ENCODE peak calls at places on chromosome 21, in six cellular contexts. G is OCI-LY7, S is hepatocyte, M is Karpas-422, T is SK-N-SH, N is PC-9. H is an unnamed sample. For H3K9me2, the result is how much of the 10 kb centered on the place peaks cover.

GRCh38 chr21:41425954-41426655 is at the start of gene MX1:
- DNase-seq in G (peak), S (peak), M (peak), T (peak), N (no peak), H (peak)

GRCh38 chr21:26918318-26919065 is 48.4 kb downstream of the ADAMTS5 start:
- DNase-seq in G (no peak), S (no peak), M (no peak), T (no peak), N (no peak), H (peak)

GRCh38 chr21:17139696-17140095 is 373.1 kb upstream of the CXADR start:
- DNase-seq in G (no peak), S (no peak), M (no peak), T (no peak), N (no peak), H (no peak)

GRCh38 chr21:38326899-38327298 is 70.1 kb downstream of the KCNJ15 start:
- DNase-seq in G (no peak), S (no peak), M (no peak), T (no peak), N (no peak), H (no peak)

GRCh38 chr21:36892201-36892600 is 74.3 kb downstream of the HLCS start:
- DNase-seq in G (no peak), S (no peak), M (no peak), T (no peak), N (no peak), H (no peak)

GRCh38 chr21:15620892-15621291 is 108.9 kb upstream of the USP25 start:
- DNase-seq in G (no peak), S (no peak), M (no peak), T (no peak), N (no peak), H (no peak)

GRCh38 chr21:23939369-23940065 is 1667.8 kb downstream of the MRPL39 start:
- DNase-seq in G (no peak), S (no peak), M (no peak), T (no peak), N (no peak), H (no peak)

GRCh38 chr21:41121785-41122415 is 46.1 kb upstream of the BACE2 start:
- DNase-seq in G (peak), S (peak), M (peak), T (peak), N (peak), H (peak)

GRCh38 chr21:41160036-41160435 is 7.9 kb upstream of the BACE2 start:
- DNase-seq in G (no peak), S (no peak), M (no peak), T (no peak), N (no peak), H (no peak)

GRCh38 chr21:37370152-37371040 is 3.8 kb downstream of the DYRK1A start:
- DNase-seq in G (peak), S (no peak), M (no peak), T (no peak), N (peak), H (peak)

GRCh38 chr21:17406202-17406601 is 106.6 kb upstream of the CXADR start:
- DNase-seq in G (no peak), S (no peak), M (no peak), T (no peak), N (peak), H (no peak)

GRCh38 chr21:15441999-15442398 is 287.8 kb upstream of the USP25 start:
- DNase-seq in G (no peak), S (no peak), M (no peak), T (no peak), N (no peak), H (no peak)

GRCh38 chr21:30058928-30059327 is 107.7 kb downstream of the CLDN17 start:
- DNase-seq in G (no peak), S (no peak), M (no peak), T (no peak), N (no peak), H (no peak)

GRCh38 chr21:20701235-20701634 is 297.0 kb upstream of the NCAM2 start:
- DNase-seq in G (no peak), S (no peak), M (no peak), T (no peak), N (no peak), H (no peak)

GRCh38 chr21:29538115-29538514 is 239.4 kb downstream of the BACH1 start:
- DNase-seq in G (no peak), S (no peak), M (no peak), T (no peak), N (no peak), H (no peak)

GRCh38 chr21:27024316-27024715 is 57.4 kb upstream of the ADAMTS5 start:
- DNase-seq in G (no peak), S (no peak), M (no peak), T (no peak), N (no peak), H (no peak)

GRCh38 chr21:29316029-29316742 is 17.5 kb downstream of the BACH1 start:
- DNase-seq in G (no peak), S (no peak), M (no peak), T (no peak), N (no peak), H (no peak)

GRCh38 chr21:21547368-21547953 is 549.3 kb downstream of the NCAM2 start:
- DNase-seq in G (no peak), S (no peak), M (no peak), T (no peak), N (no peak), H (no peak)

GRCh38 chr21:42563261-42564045 is 49.8 kb downstream of the SLC37A1 start:
- DNase-seq in G (no peak), S (no peak), M (no peak), T (no peak), N (no peak), H (no peak)

GRCh38 chr21:23853796-23854379 is 1753.4 kb downstream of the MRPL39 start:
- DNase-seq in G (peak), S (peak), M (peak), T (peak), N (no peak), H (peak)

GRCh38 chr21:33035147-33035546 is 9.4 kb downstream of the OLIG2 start:
- DNase-seq in G (no peak), S (no peak), M (no peak), T (no peak), N (no peak), H (no peak)

GRCh38 chr21:14493731-14494130 is 52.4 kb downstream of the SAMSN1 start:
- DNase-seq in G (no peak), S (no peak), M (no peak), T (no peak), N (no peak), H (no peak)

DNA sequence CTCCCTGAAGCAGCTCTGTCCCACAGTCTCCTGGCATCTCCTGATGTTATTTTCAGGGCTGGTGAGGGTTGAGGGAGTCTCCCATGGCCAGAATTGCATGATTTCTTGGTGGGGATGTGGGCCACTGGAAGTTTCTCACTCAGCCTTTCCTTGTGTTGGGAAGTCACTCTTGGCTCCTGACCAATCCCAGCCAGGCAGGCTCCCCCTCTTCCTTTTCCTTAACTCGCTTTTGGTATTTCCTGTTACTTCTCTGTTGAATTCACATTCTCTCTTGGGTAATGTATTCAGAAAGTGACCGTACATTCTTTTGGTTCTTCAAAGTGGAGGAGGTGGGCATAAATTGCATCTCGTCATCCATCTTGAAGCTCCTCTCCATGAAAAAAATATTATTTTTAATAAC is 135.7 kb downstream of the PCBP3 start:
- DNase-seq in G (no peak), S (no peak), M (no peak), T (no peak), N (no peak), H (no peak)
- H3K9me2 ChIP-seq in G (under half), S (under half), M (under half), T (under half), N (under half), H (under half)

GRCh38 chr21:31340499-31340898 is 3.6 kb downstream of the TIAM1 start:
- DNase-seq in G (no peak), S (no peak), M (no peak), T (no peak), N (no peak), H (no peak)
- H3K9me2 ChIP-seq in G (under half), S (under half), M (under half), T (under half), N (under half), H (under half)

GRCh38 chr21:34640858-34641257 is 25.9 kb upstream of the RCAN1 start:
- DNase-seq in G (no peak), S (no peak), M (no peak), T (no peak), N (no peak), H (peak)
- H3K9me2 ChIP-seq in G (under half), S (under half), M (under half), T (under half), N (under half), H (under half)

DNA sequence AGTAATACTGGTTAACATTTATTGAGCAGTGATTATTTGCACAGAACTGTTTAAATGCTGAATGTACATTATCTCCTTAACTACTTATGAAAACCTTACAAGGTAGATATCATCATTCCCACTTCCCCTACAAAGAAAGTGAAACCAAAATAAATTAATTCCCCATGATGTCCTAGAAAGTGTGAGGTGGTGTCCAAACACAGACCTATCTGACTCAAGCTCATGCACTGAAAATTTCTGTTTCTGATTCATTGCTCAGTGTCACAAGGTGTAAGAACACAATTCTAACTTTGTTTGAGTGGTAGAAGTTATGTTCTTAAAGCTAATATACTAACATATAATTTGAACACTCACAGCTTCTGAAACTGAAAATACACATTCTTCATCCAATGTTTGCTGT is 178.7 kb downstream of the MRPL39 start:
- DNase-seq in G (no peak), S (no peak), M (no peak), T (no peak), N (no peak), H (no peak)
- H3K9me2 ChIP-seq in G (under half), S (under half), M (under half), T (under half), N (under half), H (under half)

GRCh38 chr21:43585924-43586411 is 73.3 kb downstream of the HSF2BP start:
- DNase-seq in G (no peak), S (peak), M (no peak), T (no peak), N (peak), H (peak)
- H3K9me2 ChIP-seq in G (under half), S (under half), M (under half), T (under half), N (under half), H (under half)

GRCh38 chr21:45019076-45019886 is 55.1 kb upstream of the ADARB1 start:
- DNase-seq in G (no peak), S (no peak), M (no peak), T (peak), N (no peak), H (no peak)
- H3K9me2 ChIP-seq in G (under half), S (under half), M (under half), T (under half), N (under half), H (under half)

GRCh38 chr21:35814858-35815619 is 245.3 kb downstream of the SETD4 start:
- DNase-seq in G (no peak), S (no peak), M (no peak), T (no peak), N (no peak), H (peak)
- H3K9me2 ChIP-seq in G (under half), S (under half), M (under half), T (under half), N (under half), H (under half)

GRCh38 chr21:45029968-45030636 is 44.3 kb upstream of the ADARB1 start:
- DNase-seq in G (no peak), S (peak), M (no peak), T (peak), N (no peak), H (no peak)
- H3K9me2 ChIP-seq in G (under half), S (under half), M (under half), T (under half), N (under half), H (under half)